ENCODE peak calls at places on chromosomes 5 and 9, in four cellular contexts. D is CD8-positive, alpha-beta T cell; Y is activated CD8-positive, alpha-beta memory T cell treated with anti-CD3 and anti-CD28 coated beads, Interleukin-2, amount 10 ng/mL, durations not matched to agents 7 days and 5 days; F is epithelial cell of esophagus. A is an unnamed sample.

GRCh38 chr9:113399646-113400200 is 1.4 kb downstream of the ALAD start:
- DNase-seq in D (no peak), Y (no peak), F (no peak), A (no peak)

GRCh38 chr5:74239268-74239667 is 401.3 kb downstream of the ENC1 start:
- DNase-seq in D (no peak), Y (no peak), F (no peak), A (no peak)

GRCh38 chr5:136374003-136374402 is 8.7 kb upstream of the TRPC7 start:
- DNase-seq in D (no peak), Y (no peak), F (peak), A (no peak)

GRCh38 chr5:93593476-93594060 is 10.5 kb downstream of the NR2F1 start:
- DNase-seq in D (no peak), Y (no peak), F (no peak), A (no peak)

GRCh38 chr5:72152506-72152905 is 45.2 kb downstream of the MAP1B start:
- DNase-seq in D (no peak), Y (no peak), F (no peak), A (no peak)

GRCh38 chr9:12695474-12695873 is 2.3 kb downstream of the TYRP1 start:
- DNase-seq in D (no peak), Y (no peak), F (no peak), A (no peak)

GRCh38 chr5:167294861-167295685 is 996.4 kb upstream of the WWC1 start:
- DNase-seq in D (no peak), Y (no peak), F (peak), A (no peak)

GRCh38 chr5:69084903-69085302 is 8.9 kb upstream of the SLC30A5 start:
- DNase-seq in D (no peak), Y (no peak), F (no peak), A (no peak)

GRCh38 chr5:12133520-12133919 is 229.3 kb upstream of the CTNND2 start:
- DNase-seq in D (no peak), Y (no peak), F (peak), A (no peak)

GRCh38 chr9:137881591-137882505 is 4.3 kb downstream of the CACNA1B start:
- DNase-seq in D (no peak), Y (no peak), F (no peak), A (no peak)

GRCh38 chr5:153122416-153122815 is 368.1 kb upstream of the GRIA1 start:
- DNase-seq in D (no peak), Y (no peak), F (no peak), A (no peak)

GRCh38 chr5:109759304-109759703 is 69.6 kb downstream of the MAN2A1 start:
- DNase-seq in D (no peak), Y (no peak), F (peak), A (no peak)

GRCh38 chr9:6973762-6974161 is 216.0 kb downstream of the KDM4C start:
- DNase-seq in D (no peak), Y (no peak), F (peak), A (no peak)

GRCh38 chr9:21097817-21098216 is 20.1 kb upstream of the IFNB1 start:
- DNase-seq in D (no peak), Y (no peak), F (no peak), A (no peak)

GRCh38 chr5:151041577-151042268 is 21.3 kb downstream of the GPX3 start:
- DNase-seq in D (no peak), Y (no peak), F (peak), A (no peak)

GRCh38 chr5:168583742-168584482 is 4.7 kb upstream of the PANK3 start:
- DNase-seq in D (no peak), Y (no peak), F (no peak), A (no peak)

GRCh38 chr5:100562821-100563220 is 27.6 kb downstream of the FAM174A start:
- DNase-seq in D (no peak), Y (no peak), F (no peak), A (no peak)

GRCh38 chr9:98295824-98296223 is 40.4 kb upstream of the TBC1D2 start:
- DNase-seq in D (no peak), Y (no peak), F (no peak), A (no peak)

GRCh38 chr5:14157494-14157782 is 14.3 kb downstream of the TRIO start:
- DNase-seq in D (no peak), Y (no peak), F (no peak), A (no peak)

GRCh38 chr5:68436686-68437520 is 221.3 kb downstream of the PIK3R1 start:
- DNase-seq in D (no peak), Y (no peak), F (no peak), A (no peak)

GRCh38 chr5:150485770-150486401 is 22.0 kb upstream of the NDST1 start:
- DNase-seq in D (no peak), Y (no peak), F (no peak), A (peak)

A was measured in central memory CD4-positive, alpha-beta T cell.